ENCODE peak calls at places on chromosomes 3 and 15, in five cellular contexts. X is PC-9; U is sigmoid colon; J is CD8-positive, alpha-beta T cell; Z is adrenal gland. D is an unnamed sample. For H3K4me1, the result is how much of the 10 kb centered on the place peaks cover.

GRCh38 chr3:162973518-162973917 is 1476.9 kb downstream of the OTOL1 start:
- DNase-seq in Z (no peak), X (no peak), J (no peak), U (no peak), D (no peak)

GRCh38 chr3:19065027-19065426 is 83.3 kb upstream of the KCNH8 start:
- DNase-seq in J (no peak), Z (no peak), X (no peak), U (no peak), D (no peak)

GRCh38 chr3:7285502-7285901 is 424.6 kb downstream of the GRM7 start:
- DNase-seq in X (no peak), Z (peak), J (no peak), U (no peak), D (peak)

GRCh38 chr3:135440233-135440632 is 525.3 kb upstream of the PPP2R3A start:
- DNase-seq in Z (no peak), U (no peak), X (no peak), J (no peak), D (no peak)

GRCh38 chr15:57720861-57721260 is 14.3 kb downstream of the POLR2M start:
- DNase-seq in Z (no peak), J (no peak), X (no peak), U (no peak), D (no peak)

GRCh38 chr3:159586587-159587202 is 401.9 kb upstream of the IL12A start:
- DNase-seq in Z (no peak), U (no peak), J (no peak), X (no peak), D (peak)

GRCh38 chr3:126078866-126079265 is 5.1 kb downstream of the SLC41A3 start:
- DNase-seq in Z (peak), J (no peak), U (no peak), X (no peak), D (peak)

GRCh38 chr3:11600501-11601282 is 43.0 kb downstream of the VGLL4 start:
- DNase-seq in Z (peak), X (peak), J (no peak), U (peak), D (peak)

GRCh38 chr3:156507285-156507684 is 47.6 kb downstream of the SSR3 start:
- DNase-seq in J (no peak), U (no peak), Z (no peak), X (no peak), D (no peak)

GRCh38 chr3:170244566-170244965 is 22.3 kb downstream of the PRKCI start:
- DNase-seq in X (peak), J (no peak), Z (no peak), U (no peak), D (no peak)

GRCh38 chr3:59286791-59287531 is 237.1 kb upstream of the CFAP20DC start:
- DNase-seq in U (no peak), J (no peak), X (no peak), Z (peak), D (no peak)

GRCh38 chr3:14535616-14536015 is 4.5 kb downstream of the GRIP2 start:
- DNase-seq in Z (no peak), J (no peak), U (no peak), X (no peak), D (no peak)

GRCh38 chr3:14536837-14537589 is 3.1 kb downstream of the GRIP2 start:
- DNase-seq in Z (no peak), X (no peak), U (no peak), J (no peak), D (no peak)

GRCh38 chr3:14534379-14535191 is 5.6 kb downstream of the GRIP2 start:
- DNase-seq in U (no peak), J (no peak), X (no peak), Z (no peak), D (peak)

GRCh38 chr3:14537590-14538450 is 2.3 kb downstream of the GRIP2 start:
- DNase-seq in J (no peak), Z (no peak), U (peak), X (no peak), D (peak)

GRCh38 chr3:14536055-14536815 is 3.9 kb downstream of the GRIP2 start:
- DNase-seq in X (no peak), J (no peak), U (no peak), Z (no peak), D (no peak)
- H3K4me1 ChIP-seq in X (under half), J (under half), U (under half), Z (under half), D (under half)

GRCh38 chr3:102885289-102885688 is 450.5 kb downstream of the ZPLD1 start:
- DNase-seq in U (no peak), X (no peak), J (no peak), Z (no peak), D (no peak)
- H3K27ac ChIP-seq in U (no peak), X (no peak), J (no peak), Z (no peak), D (no peak)

GRCh38 chr15:72486144-72486543 is 12.0 kb downstream of the ARIH1 start:
- DNase-seq in Z (no peak), J (no peak), X (no peak), U (no peak), D (no peak)

GRCh38 chr15:72475674-72476073 is 1.5 kb downstream of the ARIH1 start:
- DNase-seq in U (no peak), J (no peak), Z (no peak), X (no peak), D (no peak)

GRCh38 chr15:72482275-72482674 is 8.1 kb downstream of the ARIH1 start:
- DNase-seq in J (no peak), Z (no peak), X (no peak), U (no peak), D (no peak)

GRCh38 chr15:72483279-72483678 is 9.1 kb downstream of the ARIH1 start:
- DNase-seq in Z (no peak), J (no peak), U (no peak), X (no peak), D (no peak)

GRCh38 chr15:72481015-72481659 is 7.0 kb downstream of the ARIH1 start:
- DNase-seq in X (no peak), Z (no peak), U (no peak), J (no peak), D (no peak)
- H3K4me1 ChIP-seq in X (under half), Z (half or more), U (under half), J (half or more), D (under half)

DNA sequence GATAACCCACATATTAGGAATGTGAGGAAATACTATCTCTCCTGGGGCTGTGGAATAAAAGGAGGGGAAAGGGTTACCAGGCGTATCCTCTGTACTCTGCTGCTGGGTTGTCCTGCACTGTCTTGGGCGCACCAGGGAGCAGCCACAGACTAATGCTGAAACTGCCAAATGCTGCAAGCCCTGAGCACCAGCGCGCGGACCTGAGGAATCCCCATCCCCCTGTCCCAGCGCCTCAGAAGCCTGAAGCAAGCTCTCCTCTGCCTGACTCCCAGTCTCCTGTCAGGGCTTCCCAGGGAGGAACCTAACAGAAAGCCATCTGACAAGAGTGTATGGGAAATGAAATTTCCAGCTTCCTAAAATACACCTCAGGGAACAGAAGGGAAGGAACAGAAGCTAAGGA is 158.3 kb upstream of the C2CD4B start:
- DNase-seq in X (no peak), J (no peak), Z (no peak), U (no peak), D (no peak)
- H3K27ac ChIP-seq in X (no peak), J (no peak), Z (no peak), U (no peak), D (no peak)

GRCh38 chr3:49804141-49805041 is 1.3 kb downstream of the INKA1 start:
- DNase-seq in Z (no peak), X (no peak), U (no peak), J (peak), D (no peak)
- H3K4me1 ChIP-seq in Z (under half), X (under half), U (under half), J (half or more), D (under half)

DNA sequence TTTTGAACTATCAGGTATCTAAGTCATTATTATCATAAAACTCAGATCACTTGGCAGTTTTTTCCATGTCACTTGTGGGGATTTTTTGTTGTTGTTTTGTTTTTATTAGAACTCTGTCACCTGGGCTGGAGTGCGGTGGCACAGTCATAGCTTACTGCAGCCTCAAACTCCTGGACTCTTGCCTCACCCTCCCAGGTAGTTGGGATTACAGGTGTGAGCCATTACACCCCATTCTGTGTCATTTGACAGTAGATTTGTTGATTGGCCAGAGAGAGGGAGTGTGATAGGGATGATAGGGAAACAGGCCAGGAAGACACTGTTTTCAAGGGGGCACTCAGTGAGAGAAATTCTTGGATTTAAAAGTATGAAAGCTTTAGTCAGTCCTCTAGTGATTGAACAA is 54.7 kb upstream of the SCAANT1 start:
- DNase-seq in X (no peak), U (no peak), J (no peak), Z (no peak), D (no peak)
- H3K27ac ChIP-seq in X (no peak), U (peak), J (peak), Z (no peak), D (no peak)

GRCh38 chr3:129661766-129662165 is 55.3 kb upstream of the PLXND1 start:
- DNase-seq in X (no peak), J (no peak), U (no peak), Z (no peak), D (no peak)
- H3K4me1 ChIP-seq in X (half or more), J (under half), U (under half), Z (half or more), D (under half)

GRCh38 chr3:119176778-119177177 is 3.4 kb downstream of the UPK1B start:
- DNase-seq in X (no peak), J (no peak), U (no peak), Z (no peak), D (no peak)
- H3K27ac ChIP-seq in X (peak), J (no peak), U (no peak), Z (no peak), D (no peak)

GRCh38 chr15:69753867-69754266 is 301.2 kb downstream of the RPLP1 start:
- DNase-seq in X (no peak), Z (no peak), U (no peak), J (no peak), D (no peak)
- H3K4me1 ChIP-seq in X (under half), Z (under half), U (under half), J (half or more), D (under half)

GRCh38 chr3:172106037-172106559 is 66.7 kb downstream of the FNDC3B start:
- DNase-seq in X (no peak), U (no peak), Z (no peak), J (no peak), D (no peak)
- H3K27ac ChIP-seq in X (no peak), U (no peak), Z (no peak), J (no peak), D (no peak)